ENCODE peak calls at places on chromosomes 6 and 20, in four cellular contexts. R is D341Med; B is effector CD8-positive, alpha-beta T cell; I is iris pigment epithelial cell. N is an unnamed sample.
A peak's percentile ranks its signal among the peaks of the same experiment; 100 is the strongest.

GRCh38 chr6:42916288-42916687 is 435 bp downstream of the PTCRA start:
- DNase-seq in R (no peak), I (no peak), B (no peak), N (no peak)

GRCh38 chr6:132703936-132704335 is 9.9 kb downstream of the VNN1 start:
- DNase-seq in B (no peak), I (no peak), R (no peak), N (no peak)

GRCh38 chr6:43468748-43469681 is 8.4 kb upstream of the TJAP1 start:
- DNase-seq in B (no peak), I (no peak), R (no peak), N (no peak)

GRCh38 chr6:19834858-19835257 is 2.3 kb upstream of the ID4 start:
- DNase-seq in R (no peak), B (no peak), I (no peak), N (no peak)

GRCh38 chr6:158708239-158708638 is 58.4 kb downstream of the SYTL3 start:
- DNase-seq in I (peak; percentile 56), R (no peak), B (no peak), N (peak; percentile 88)

GRCh38 chr6:24991748-24992467 is 56.1 kb upstream of the RIPOR2 start:
- DNase-seq in I (peak; percentile 55), R (peak; percentile 61), B (peak; percentile 62), N (peak; percentile 29)

GRCh38 chr6:169393753-169394152 is 140.1 kb upstream of the THBS2 start:
- DNase-seq in I (no peak), R (no peak), B (no peak), N (no peak)

GRCh38 chr6:146984251-146984924 is 219.8 kb upstream of the STXBP5 start:
- DNase-seq in I (peak; percentile 66), R (no peak), B (no peak), N (no peak)

GRCh38 chr20:36218380-36219064 is 17.8 kb upstream of the AAR2 start:
- DNase-seq in I (no peak), B (no peak), R (no peak), N (no peak)